ENCODE peak calls at places on chromosomes 7 and 10, in five cellular contexts. C is brain pericyte, Q is endothelial cell, E is CMK, F is colonic mucosa. P is an unnamed sample.

GRCh38 chr7:113710310-113711106 is 208.3 kb downstream of the PPP1R3A start:
- DNase-seq in C (peak), Q (peak), F (peak), E (peak), P (peak)

GRCh38 chr7:75977741-75978140 is 16.7 kb downstream of the TMEM120A start:
- DNase-seq in Q (no peak), E (no peak), C (no peak), F (peak), P (no peak)

GRCh38 chr7:83532229-83532628 is 116.7 kb downstream of the SEMA3E start:
- DNase-seq in Q (no peak), C (no peak), F (no peak), E (no peak), P (no peak)

GRCh38 chr10:132869621-132870020 is 72.7 kb downstream of the CFAP46 start:
- DNase-seq in F (no peak), C (no peak), E (no peak), Q (no peak), P (no peak)

GRCh38 chr10:33094263-33095051 is 136.4 kb upstream of the ITGB1 start:
- DNase-seq in F (no peak), C (no peak), E (no peak), Q (no peak), P (no peak)

GRCh38 chr10:15200626-15201025 is 32.1 kb upstream of the NMT2 start:
- DNase-seq in Q (no peak), E (no peak), C (no peak), F (no peak), P (no peak)

GRCh38 chr7:47480576-47481538 is 101.1 kb downstream of the TNS3 start:
- DNase-seq in E (no peak), Q (no peak), C (no peak), F (no peak), P (no peak)

GRCh38 chr10:33125522-33125921 is 167.5 kb upstream of the ITGB1 start:
- DNase-seq in E (no peak), C (no peak), Q (no peak), F (no peak), P (no peak)

GRCh38 chr7:139675127-139676110 is 102.4 kb downstream of the HIPK2 start:
- DNase-seq in E (no peak), Q (no peak), F (no peak), C (peak), P (no peak)

GRCh38 chr10:103845983-103846382 is 9.4 kb downstream of the SH3PXD2A start:
- DNase-seq in E (no peak), F (peak), Q (peak), C (no peak), P (no peak)

GRCh38 chr10:18400201-18400910 is 251.0 kb downstream of the NSUN6 start:
- DNase-seq in Q (no peak), E (no peak), F (peak), C (no peak), P (no peak)

GRCh38 chr7:132723506-132724081 is 147.3 kb upstream of the PLXNA4 start:
- DNase-seq in E (no peak), Q (no peak), C (no peak), F (no peak), P (no peak)

GRCh38 chr7:103338864-103339263 is 5.7 kb downstream of the DNAJC2 start:
- DNase-seq in E (no peak), F (no peak), C (no peak), Q (no peak), P (no peak)

GRCh38 chr10:131094406-131095108 is 217.0 kb downstream of the TCERG1L start:
- DNase-seq in Q (no peak), C (no peak), E (no peak), F (no peak), P (no peak)

GRCh38 chr7:151647006-151647405 is 127.3 kb upstream of the RHEB start:
- DNase-seq in F (no peak), C (no peak), Q (no peak), E (no peak), P (no peak)

GRCh38 chr10:132515811-132516726 is 21.5 kb upstream of the INPP5A start:
- DNase-seq in E (no peak), Q (no peak), C (no peak), F (no peak), P (no peak)

GRCh38 chr10:63431962-63432797 is 33.6 kb downstream of the JMJD1C start:
- DNase-seq in Q (no peak), E (no peak), F (no peak), C (no peak), P (no peak)

GRCh38 chr7:85342781-85343180 is 155.9 kb upstream of the SEMA3D start:
- DNase-seq in E (no peak), F (no peak), Q (no peak), C (no peak), P (no peak)

GRCh38 chr7:50212666-50213621 is 91.6 kb upstream of the IKZF1 start:
- DNase-seq in E (no peak), Q (no peak), C (no peak), F (no peak), P (peak)

GRCh38 chr7:116341222-116341907 is 131.0 kb downstream of the TES start:
- DNase-seq in F (no peak), C (no peak), E (no peak), Q (no peak), P (no peak)

GRCh38 chr7:13104128-13104527 is 416.7 kb downstream of the ARL4A start:
- DNase-seq in C (no peak), Q (no peak), F (no peak), E (no peak), P (no peak)

GRCh38 chr10:34548466-34548865 is 266.6 kb downstream of the PARD3 start:
- DNase-seq in E (no peak), Q (no peak), F (no peak), C (no peak), P (no peak)

GRCh38 chr10:97903128-97904025 is 53.7 kb downstream of the GOLGA7B start:
- DNase-seq in E (no peak), Q (no peak), F (no peak), C (no peak), P (no peak)

GRCh38 chr10:15244635-15245197 is 76.2 kb upstream of the NMT2 start:
- DNase-seq in C (no peak), F (no peak), Q (no peak), E (no peak), P (no peak)

GRCh38 chr7:2417981-2418481 is 14.6 kb downstream of the CHST12 start:
- DNase-seq in Q (no peak), F (no peak), C (no peak), E (no peak), P (peak)

GRCh38 chr10:49679480-49679893 is at the start of gene C10orf53:
- DNase-seq in E (no peak), Q (peak), C (no peak), F (peak), P (no peak)

GRCh38 chr7:133364959-133365680 is 112.2 kb downstream of the EXOC4 start:
- DNase-seq in E (no peak), Q (no peak), F (no peak), C (no peak), P (no peak)